ENCODE peak calls at places on chromosomes 1 and 21, in ten cellular contexts. One of them, this sample, is unnamed.

GRCh38 chr1:161930064-161930463 is 93.6 kb downstream of the OLFML2B start:
- DNase-seq in stomach: no peak
- DNase-seq in IMR-90: peak
- DNase-seq in body of pancreas: no peak
- DNase-seq in adrenal gland: no peak
- DNase-seq in lower leg skin: no peak
- DNase-seq in gastrocnemius medialis: no peak
- DNase-seq in right lobe of liver: no peak
- DNase-seq in breast epithelium: no peak
- DNase-seq in esophagus squamous epithelium: no peak
- DNase-seq in this sample: no peak

GRCh38 chr1:158248771-158249170 is 5.5 kb upstream of the CD1A start:
- DNase-seq in stomach: no peak
- DNase-seq in IMR-90: no peak
- DNase-seq in body of pancreas: no peak
- DNase-seq in adrenal gland: no peak
- DNase-seq in lower leg skin: peak
- DNase-seq in gastrocnemius medialis: no peak
- DNase-seq in right lobe of liver: no peak
- DNase-seq in breast epithelium: no peak
- DNase-seq in esophagus squamous epithelium: no peak
- DNase-seq in this sample: no peak

GRCh38 chr1:78333426-78334012 is 157.3 kb upstream of the PTGFR start:
- DNase-seq in stomach: no peak
- DNase-seq in IMR-90: peak
- DNase-seq in body of pancreas: peak
- DNase-seq in adrenal gland: peak
- DNase-seq in lower leg skin: no peak
- DNase-seq in gastrocnemius medialis: no peak
- DNase-seq in right lobe of liver: no peak
- DNase-seq in breast epithelium: no peak
- DNase-seq in esophagus squamous epithelium: no peak
- DNase-seq in this sample: no peak

GRCh38 chr21:42525676-42526378 is 12.2 kb downstream of the SLC37A1 start:
- DNase-seq in stomach: no peak
- DNase-seq in IMR-90: no peak
- DNase-seq in body of pancreas: no peak
- DNase-seq in adrenal gland: peak
- DNase-seq in lower leg skin: no peak
- DNase-seq in gastrocnemius medialis: no peak
- DNase-seq in right lobe of liver: no peak
- DNase-seq in breast epithelium: no peak
- DNase-seq in esophagus squamous epithelium: no peak
- DNase-seq in this sample: no peak

GRCh38 chr1:87754036-87754603 is 425.4 kb downstream of the LMO4 start:
- DNase-seq in stomach: no peak
- DNase-seq in IMR-90: peak
- DNase-seq in body of pancreas: no peak
- DNase-seq in adrenal gland: no peak
- DNase-seq in lower leg skin: no peak
- DNase-seq in gastrocnemius medialis: no peak
- DNase-seq in right lobe of liver: no peak
- DNase-seq in breast epithelium: no peak
- DNase-seq in esophagus squamous epithelium: no peak
- DNase-seq in this sample: no peak

GRCh38 chr1:8889925-8890785 is 11.7 kb upstream of the ENO1 start:
- DNase-seq in stomach: peak
- DNase-seq in IMR-90: peak
- DNase-seq in body of pancreas: peak
- DNase-seq in adrenal gland: peak
- DNase-seq in lower leg skin: peak
- DNase-seq in gastrocnemius medialis: peak
- DNase-seq in right lobe of liver: peak
- DNase-seq in breast epithelium: peak
- DNase-seq in esophagus squamous epithelium: no peak
- DNase-seq in this sample: peak

GRCh38 chr21:43919871-43920801 is 55.1 kb downstream of the AGPAT3 start:
- DNase-seq in stomach: no peak
- DNase-seq in IMR-90: peak
- DNase-seq in body of pancreas: no peak
- DNase-seq in adrenal gland: no peak
- DNase-seq in lower leg skin: no peak
- DNase-seq in gastrocnemius medialis: no peak
- DNase-seq in right lobe of liver: peak
- DNase-seq in breast epithelium: no peak
- DNase-seq in esophagus squamous epithelium: no peak
- DNase-seq in this sample: peak

GRCh38 chr1:8202182-8202905 is 115.6 kb upstream of the SLC45A1 start:
- DNase-seq in stomach: peak
- DNase-seq in IMR-90: peak
- DNase-seq in body of pancreas: peak
- DNase-seq in adrenal gland: peak
- DNase-seq in lower leg skin: no peak
- DNase-seq in gastrocnemius medialis: peak
- DNase-seq in right lobe of liver: peak
- DNase-seq in breast epithelium: peak
- DNase-seq in esophagus squamous epithelium: no peak
- DNase-seq in this sample: peak

GRCh38 chr1:93591833-93592635 is 89.6 kb downstream of the BCAR3 start:
- DNase-seq in stomach: peak
- DNase-seq in IMR-90: no peak
- DNase-seq in body of pancreas: peak
- DNase-seq in adrenal gland: no peak
- DNase-seq in lower leg skin: no peak
- DNase-seq in gastrocnemius medialis: no peak
- DNase-seq in right lobe of liver: peak
- DNase-seq in breast epithelium: no peak
- DNase-seq in esophagus squamous epithelium: no peak
- DNase-seq in this sample: no peak

GRCh38 chr1:111551623-111552470 is 48.4 kb upstream of the ADORA3 start:
- DNase-seq in stomach: no peak
- DNase-seq in IMR-90: no peak
- DNase-seq in body of pancreas: no peak
- DNase-seq in adrenal gland: no peak
- DNase-seq in lower leg skin: no peak
- DNase-seq in gastrocnemius medialis: no peak
- DNase-seq in right lobe of liver: no peak
- DNase-seq in breast epithelium: no peak
- DNase-seq in esophagus squamous epithelium: no peak
- DNase-seq in this sample: no peak

GRCh38 chr1:31570906-31571305 is 5.4 kb upstream of the TINAGL1 start:
- DNase-seq in stomach: no peak
- DNase-seq in IMR-90: no peak
- DNase-seq in body of pancreas: no peak
- DNase-seq in adrenal gland: no peak
- DNase-seq in lower leg skin: no peak
- DNase-seq in gastrocnemius medialis: no peak
- DNase-seq in right lobe of liver: no peak
- DNase-seq in breast epithelium: peak
- DNase-seq in esophagus squamous epithelium: no peak
- DNase-seq in this sample: no peak

GRCh38 chr1:40715660-40716059 is 24.2 kb downstream of the NFYC start:
- DNase-seq in stomach: no peak
- DNase-seq in IMR-90: no peak
- DNase-seq in body of pancreas: no peak
- DNase-seq in adrenal gland: no peak
- DNase-seq in lower leg skin: no peak
- DNase-seq in gastrocnemius medialis: no peak
- DNase-seq in right lobe of liver: no peak
- DNase-seq in breast epithelium: no peak
- DNase-seq in esophagus squamous epithelium: no peak
- DNase-seq in this sample: no peak

GRCh38 chr1:22886211-22886610 is 86.5 kb downstream of the LACTBL1 start:
- DNase-seq in stomach: no peak
- DNase-seq in IMR-90: peak
- DNase-seq in body of pancreas: no peak
- DNase-seq in adrenal gland: no peak
- DNase-seq in lower leg skin: no peak
- DNase-seq in gastrocnemius medialis: no peak
- DNase-seq in right lobe of liver: no peak
- DNase-seq in breast epithelium: no peak
- DNase-seq in esophagus squamous epithelium: no peak
- DNase-seq in this sample: no peak

GRCh38 chr1:36450919-36451305 is 661 bp upstream of the OSCP1 start:
- DNase-seq in stomach: no peak
- DNase-seq in IMR-90: no peak
- DNase-seq in body of pancreas: no peak
- DNase-seq in adrenal gland: no peak
- DNase-seq in lower leg skin: no peak
- DNase-seq in gastrocnemius medialis: no peak
- DNase-seq in right lobe of liver: no peak
- DNase-seq in breast epithelium: no peak
- DNase-seq in esophagus squamous epithelium: no peak
- DNase-seq in this sample: no peak

GRCh38 chr1:36446780-36447179 is 3.5 kb downstream of the OSCP1 start:
- DNase-seq in stomach: no peak
- DNase-seq in IMR-90: no peak
- DNase-seq in body of pancreas: no peak
- DNase-seq in adrenal gland: no peak
- DNase-seq in lower leg skin: no peak
- DNase-seq in gastrocnemius medialis: no peak
- DNase-seq in right lobe of liver: no peak
- DNase-seq in breast epithelium: no peak
- DNase-seq in esophagus squamous epithelium: no peak
- DNase-seq in this sample: no peak

GRCh38 chr1:36450270-36450918 is at the start of gene OSCP1:
- DNase-seq in stomach: peak
- DNase-seq in IMR-90: peak
- DNase-seq in body of pancreas: peak
- DNase-seq in adrenal gland: peak
- DNase-seq in lower leg skin: peak
- DNase-seq in gastrocnemius medialis: peak
- DNase-seq in right lobe of liver: peak
- DNase-seq in breast epithelium: peak
- DNase-seq in esophagus squamous epithelium: peak
- DNase-seq in this sample: peak

GRCh38 chr1:36447450-36447849 is 2.8 kb downstream of the OSCP1 start:
- DNase-seq in stomach: no peak
- DNase-seq in IMR-90: no peak
- DNase-seq in body of pancreas: no peak
- DNase-seq in adrenal gland: no peak
- DNase-seq in lower leg skin: no peak
- DNase-seq in gastrocnemius medialis: no peak
- DNase-seq in right lobe of liver: no peak
- DNase-seq in breast epithelium: no peak
- DNase-seq in esophagus squamous epithelium: no peak
- DNase-seq in this sample: no peak

DNA sequence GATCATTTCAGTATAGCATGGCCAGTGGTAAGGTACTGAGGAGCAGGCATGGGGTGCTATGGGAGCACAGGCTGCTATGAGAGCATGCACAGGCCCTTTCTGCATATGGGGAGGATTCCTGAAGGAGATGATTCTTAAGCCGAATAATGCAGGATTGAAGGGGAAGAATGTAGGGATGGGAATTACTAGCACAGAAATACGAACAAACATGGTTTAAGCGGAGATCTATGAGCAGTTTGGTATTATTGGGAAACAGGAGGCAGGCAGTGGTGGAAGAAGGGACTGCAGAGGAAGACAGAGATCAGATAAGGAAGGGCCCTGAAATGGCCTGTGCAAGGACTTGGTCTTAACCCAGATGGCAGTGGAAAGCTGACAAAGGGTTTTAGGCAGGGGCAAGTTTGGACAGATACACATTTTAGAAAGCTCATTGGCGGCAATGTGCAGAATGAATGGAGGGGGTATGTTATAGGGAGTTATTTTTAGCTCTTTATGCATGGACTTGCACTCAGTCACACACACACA is 1.7 kb downstream of the OSCP1 start:
- DNase-seq in stomach: no peak
- DNase-seq in IMR-90: no peak
- DNase-seq in body of pancreas: no peak
- DNase-seq in adrenal gland: no peak
- DNase-seq in lower leg skin: no peak
- DNase-seq in gastrocnemius medialis: no peak
- DNase-seq in right lobe of liver: no peak
- DNase-seq in breast epithelium: no peak
- DNase-seq in esophagus squamous epithelium: no peak
- DNase-seq in this sample: no peak
- TF ChIP-seq CTCF in stomach: no peak
- TF ChIP-seq CTCF in IMR-90: no peak
- TF ChIP-seq CTCF in body of pancreas: no peak
- TF ChIP-seq CTCF in adrenal gland: no peak
- TF ChIP-seq CTCF in lower leg skin: no peak
- TF ChIP-seq CTCF in gastrocnemius medialis: no peak
- TF ChIP-seq CTCF in right lobe of liver: no peak
- TF ChIP-seq CTCF in breast epithelium: no peak
- TF ChIP-seq CTCF in esophagus squamous epithelium: peak
- TF ChIP-seq CTCF in this sample: no peak

DNA sequence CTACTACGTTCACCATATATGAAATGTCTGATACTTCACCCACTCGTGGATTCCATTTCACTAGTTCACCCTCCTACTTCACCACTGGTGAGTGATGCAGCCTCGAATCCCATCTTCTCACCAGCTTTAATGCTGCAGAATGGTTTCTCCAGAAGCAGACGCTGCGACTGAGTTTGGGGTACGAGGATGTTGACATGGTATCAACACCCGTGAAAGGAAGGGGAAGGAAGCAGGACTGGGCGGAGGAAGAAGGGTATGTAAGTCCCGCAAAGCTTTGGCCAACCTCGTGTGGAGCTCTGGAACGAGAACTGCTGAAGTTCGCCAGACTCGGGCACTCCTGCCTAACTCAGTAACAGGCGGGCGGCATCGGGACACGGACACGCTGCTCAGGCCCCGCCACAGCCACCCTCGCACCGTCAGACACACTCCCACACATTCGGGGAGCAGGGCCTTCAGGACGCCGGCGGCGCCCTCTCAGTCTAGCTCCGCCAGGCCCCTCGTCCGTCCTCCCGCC is 833 bp upstream of the DIP2A start:
- DNase-seq in stomach: peak
- DNase-seq in IMR-90: peak
- DNase-seq in body of pancreas: no peak
- DNase-seq in adrenal gland: peak
- DNase-seq in lower leg skin: peak
- DNase-seq in gastrocnemius medialis: peak
- DNase-seq in right lobe of liver: peak
- DNase-seq in breast epithelium: no peak
- DNase-seq in esophagus squamous epithelium: no peak
- DNase-seq in this sample: peak
- TF ChIP-seq POLR2A in stomach: no peak
- TF ChIP-seq POLR2A in IMR-90: no peak
- TF ChIP-seq POLR2A in body of pancreas: no peak
- TF ChIP-seq POLR2A in adrenal gland: no peak
- TF ChIP-seq POLR2A in lower leg skin: no peak
- TF ChIP-seq POLR2A in gastrocnemius medialis: no peak
- TF ChIP-seq POLR2A in right lobe of liver: no peak
- TF ChIP-seq POLR2A in breast epithelium: no peak
- TF ChIP-seq POLR2A in esophagus squamous epithelium: no peak
- TF ChIP-seq POLR2A in this sample: no peak

GRCh38 chr1:204036882-204037645 is 35.9 kb upstream of the SOX13 start:
- DNase-seq in stomach: no peak
- DNase-seq in IMR-90: no peak
- DNase-seq in body of pancreas: no peak
- DNase-seq in adrenal gland: no peak
- DNase-seq in lower leg skin: no peak
- DNase-seq in gastrocnemius medialis: no peak
- DNase-seq in right lobe of liver: no peak
- DNase-seq in breast epithelium: no peak
- DNase-seq in esophagus squamous epithelium: no peak
- DNase-seq in this sample: no peak
- TF ChIP-seq CTCF in stomach: no peak
- TF ChIP-seq CTCF in IMR-90: no peak
- TF ChIP-seq CTCF in body of pancreas: no peak
- TF ChIP-seq CTCF in adrenal gland: no peak
- TF ChIP-seq CTCF in lower leg skin: no peak
- TF ChIP-seq CTCF in gastrocnemius medialis: no peak
- TF ChIP-seq CTCF in right lobe of liver: no peak
- TF ChIP-seq CTCF in breast epithelium: no peak
- TF ChIP-seq CTCF in esophagus squamous epithelium: no peak
- TF ChIP-seq CTCF in this sample: no peak

GRCh38 chr1:156661932-156662587 is 15.1 kb downstream of the NES start:
- DNase-seq in stomach: no peak
- DNase-seq in IMR-90: peak
- DNase-seq in body of pancreas: no peak
- DNase-seq in adrenal gland: no peak
- DNase-seq in lower leg skin: no peak
- DNase-seq in gastrocnemius medialis: no peak
- DNase-seq in right lobe of liver: no peak
- DNase-seq in breast epithelium: peak
- DNase-seq in esophagus squamous epithelium: no peak
- DNase-seq in this sample: no peak
- TF ChIP-seq POLR2A in stomach: no peak
- TF ChIP-seq POLR2A in IMR-90: no peak
- TF ChIP-seq POLR2A in body of pancreas: no peak
- TF ChIP-seq POLR2A in adrenal gland: no peak
- TF ChIP-seq POLR2A in lower leg skin: no peak
- TF ChIP-seq POLR2A in gastrocnemius medialis: no peak
- TF ChIP-seq POLR2A in right lobe of liver: no peak
- TF ChIP-seq POLR2A in breast epithelium: no peak
- TF ChIP-seq POLR2A in esophagus squamous epithelium: no peak
- TF ChIP-seq POLR2A in this sample: no peak